ENCODE peak calls at places on chromosomes 2 and 18, in nine cellular contexts. I is GM23248, B is OCI-LY7, J is neural progenitor cell, P is SK-N-SH, L is HCT116, D is MM.1S, K is GM23338, U is PC-3. W is an unnamed sample.

GRCh38 chr2:193331701-193332100 is 1137.0 kb upstream of the TMEFF2 start:
- DNase-seq in I (no peak), B (no peak), J (no peak), P (no peak), L (no peak), D (no peak), K (no peak), U (no peak), W (no peak)

GRCh38 chr2:181305151-181306123 is 151.7 kb upstream of the ITGA4 start:
- DNase-seq in I (peak), B (peak), J (no peak), P (no peak), L (no peak), D (peak), K (peak), U (no peak), W (peak)

GRCh38 chr2:203804766-203805484 is 62.6 kb upstream of the CTLA4 start:
- DNase-seq in I (peak), B (no peak), J (no peak), P (no peak), L (no peak), D (no peak), K (no peak), U (no peak), W (no peak)

GRCh38 chr18:50287028-50287440 is 458 bp downstream of the CXXC1 start:
- DNase-seq in I (no peak), B (no peak), J (no peak), P (no peak), L (no peak), D (no peak), K (no peak), U (no peak), W (no peak)

GRCh38 chr18:57915848-57916596 is 112.9 kb upstream of the ATP8B1 start:
- DNase-seq in I (no peak), B (peak), J (peak), P (peak), L (no peak), D (no peak), K (no peak), U (no peak), W (no peak)

GRCh38 chr2:61340242-61340641 is 130.6 kb downstream of the USP34 start:
- DNase-seq in I (peak), B (no peak), J (no peak), P (no peak), L (no peak), D (no peak), K (no peak), U (peak), W (no peak)

GRCh38 chr2:383888-384287 is 96.0 kb upstream of the ALKAL2 start:
- DNase-seq in I (no peak), B (no peak), J (no peak), P (no peak), L (peak), D (no peak), K (peak), U (peak), W (peak)

GRCh38 chr2:180910831-180911665 is 69.4 kb upstream of the UBE2E3 start:
- DNase-seq in I (peak), B (no peak), J (peak), P (no peak), L (no peak), D (no peak), K (peak), U (no peak), W (no peak)

GRCh38 chr2:155099784-155100183 is 401.3 kb downstream of the KCNJ3 start:
- DNase-seq in I (no peak), B (no peak), J (no peak), P (no peak), L (peak), D (no peak), K (peak), U (peak), W (peak)

GRCh38 chr18:66048404-66048803 is 297.6 kb downstream of the CDH7 start:
- DNase-seq in I (no peak), B (no peak), J (no peak), P (no peak), L (no peak), D (no peak), K (no peak), U (peak), W (no peak)

GRCh38 chr2:160194351-160194750 is 5.7 kb downstream of the ITGB6 start:
- DNase-seq in I (peak), B (no peak), J (no peak), P (no peak), L (no peak), D (no peak), K (no peak), U (peak), W (no peak)

GRCh38 chr2:3099145-3099859 is 278.3 kb downstream of the EIPR1 start:
- DNase-seq in I (no peak), B (no peak), J (no peak), P (no peak), L (no peak), D (no peak), K (no peak), U (no peak), W (no peak)

GRCh38 chr18:3604626-3605408 is 154.8 kb downstream of the TGIF1 start:
- DNase-seq in I (peak), B (peak), J (peak), P (no peak), L (no peak), D (peak), K (peak), U (peak), W (peak)

GRCh38 chr2:23532311-23533013 is 147.5 kb downstream of the KLHL29 start:
- DNase-seq in I (no peak), B (no peak), J (no peak), P (no peak), L (no peak), D (no peak), K (no peak), U (no peak), W (peak)

GRCh38 chr18:29083545-29083944 is 906.6 kb upstream of the CDH2 start:
- DNase-seq in I (peak), B (no peak), J (peak), P (no peak), L (no peak), D (no peak), K (no peak), U (no peak), W (no peak)

GRCh38 chr18:8106603-8107002 is 502.6 kb upstream of the RAB12 start:
- DNase-seq in I (no peak), B (no peak), J (no peak), P (no peak), L (no peak), D (no peak), K (no peak), U (no peak), W (no peak)

GRCh38 chr2:28649481-28650260 is 102.0 kb upstream of the PPP1CB start:
- DNase-seq in I (peak), B (no peak), J (no peak), P (no peak), L (peak), D (no peak), K (no peak), U (peak), W (no peak)

GRCh38 chr2:160493227-160494028 is at the start of gene RBMS1:
- DNase-seq in I (peak), B (no peak), J (peak), P (peak), L (no peak), D (peak), K (peak), U (peak), W (peak)

GRCh38 chr2:200138386-200139184 is 167.9 kb upstream of the SPATS2L start:
- DNase-seq in I (no peak), B (no peak), J (no peak), P (no peak), L (no peak), D (no peak), K (no peak), U (no peak), W (no peak)

GRCh38 chr2:142875642-142876041 is 1.8 kb upstream of the KYNU start:
- DNase-seq in I (peak), B (no peak), J (no peak), P (no peak), L (no peak), D (no peak), K (no peak), U (peak), W (no peak)

GRCh38 chr2:131041402-131042160 is 51.7 kb downstream of the FAM168B start:
- DNase-seq in I (no peak), B (no peak), J (no peak), P (no peak), L (no peak), D (no peak), K (no peak), U (no peak), W (no peak)

GRCh38 chr2:131039101-131039440 is 54.2 kb downstream of the FAM168B start:
- DNase-seq in I (no peak), B (no peak), J (no peak), P (no peak), L (no peak), D (no peak), K (no peak), U (no peak), W (no peak)

GRCh38 chr2:131039535-131039907 is 53.7 kb downstream of the FAM168B start:
- DNase-seq in I (no peak), B (no peak), J (no peak), P (no peak), L (no peak), D (no peak), K (no peak), U (no peak), W (no peak)

GRCh38 chr2:131040661-131041401 is 52.4 kb downstream of the FAM168B start:
- DNase-seq in I (no peak), B (no peak), J (no peak), P (no peak), L (no peak), D (no peak), K (no peak), U (no peak), W (peak)

GRCh38 chr2:131039908-131040660 is 53.2 kb downstream of the FAM168B start:
- DNase-seq in I (no peak), B (no peak), J (no peak), P (no peak), L (no peak), D (no peak), K (no peak), U (no peak), W (no peak)
- TF ChIP-seq EZH2phosphoT487 in I (no peak), B (no peak), J (no peak), P (no peak), L (no peak), D (no peak), K (no peak), U (no peak), W (no peak)

DNA sequence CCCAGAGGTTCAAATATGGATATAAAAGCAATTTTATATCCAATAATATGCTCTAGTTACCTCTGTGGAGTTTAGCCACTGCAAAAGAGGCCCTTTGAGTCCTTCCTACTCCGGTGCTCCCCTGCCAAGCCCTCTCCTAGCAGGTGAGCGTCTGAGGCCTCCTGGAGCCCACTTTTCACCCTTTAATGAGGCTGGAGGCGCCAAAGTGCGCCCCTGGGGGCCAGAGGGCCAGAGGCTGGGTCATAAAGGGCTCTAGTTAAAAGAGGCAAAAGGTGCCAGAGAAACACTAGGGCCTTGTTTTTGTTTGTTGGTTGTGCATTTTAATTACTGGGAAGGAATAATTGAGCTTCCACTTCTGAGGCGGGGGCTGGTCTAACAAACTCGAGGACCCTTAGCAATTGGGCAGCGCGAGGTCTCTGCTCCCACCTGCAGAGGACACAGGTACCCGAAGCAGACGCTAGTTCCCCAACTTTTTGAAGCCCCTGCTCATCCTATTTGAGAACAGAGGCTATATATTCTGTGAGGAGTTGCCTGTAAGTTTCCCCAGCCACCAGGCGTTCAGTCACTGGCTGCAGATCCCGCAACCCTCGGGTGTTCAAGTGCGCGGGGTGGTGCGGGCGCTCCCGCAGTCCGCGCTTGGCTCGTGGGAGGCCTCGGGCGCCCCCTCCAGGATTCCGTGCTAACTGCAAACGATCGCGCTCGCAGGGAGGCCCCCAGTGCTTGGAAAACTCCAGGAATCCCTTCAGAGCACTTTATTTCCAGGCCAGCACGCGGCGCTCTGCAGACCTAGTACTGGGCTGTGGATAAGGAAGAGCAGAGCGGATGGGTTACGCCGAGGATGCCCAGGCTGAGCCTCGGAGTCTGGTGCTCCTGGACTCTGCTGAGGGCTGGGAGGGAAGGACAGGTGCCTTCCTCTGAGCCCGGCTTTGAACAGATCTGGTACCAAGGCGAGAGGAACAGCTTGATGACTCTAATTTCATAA is 14.1 kb downstream of the MSGN1 start:
- DNase-seq in I (peak), B (peak), J (peak), P (peak), L (peak), D (peak), K (peak), U (peak), W (peak)
- TF ChIP-seq EZH2phosphoT487 in I (no peak), B (no peak), J (no peak), P (no peak), L (no peak), D (no peak), K (no peak), U (no peak), W (no peak)

DNA sequence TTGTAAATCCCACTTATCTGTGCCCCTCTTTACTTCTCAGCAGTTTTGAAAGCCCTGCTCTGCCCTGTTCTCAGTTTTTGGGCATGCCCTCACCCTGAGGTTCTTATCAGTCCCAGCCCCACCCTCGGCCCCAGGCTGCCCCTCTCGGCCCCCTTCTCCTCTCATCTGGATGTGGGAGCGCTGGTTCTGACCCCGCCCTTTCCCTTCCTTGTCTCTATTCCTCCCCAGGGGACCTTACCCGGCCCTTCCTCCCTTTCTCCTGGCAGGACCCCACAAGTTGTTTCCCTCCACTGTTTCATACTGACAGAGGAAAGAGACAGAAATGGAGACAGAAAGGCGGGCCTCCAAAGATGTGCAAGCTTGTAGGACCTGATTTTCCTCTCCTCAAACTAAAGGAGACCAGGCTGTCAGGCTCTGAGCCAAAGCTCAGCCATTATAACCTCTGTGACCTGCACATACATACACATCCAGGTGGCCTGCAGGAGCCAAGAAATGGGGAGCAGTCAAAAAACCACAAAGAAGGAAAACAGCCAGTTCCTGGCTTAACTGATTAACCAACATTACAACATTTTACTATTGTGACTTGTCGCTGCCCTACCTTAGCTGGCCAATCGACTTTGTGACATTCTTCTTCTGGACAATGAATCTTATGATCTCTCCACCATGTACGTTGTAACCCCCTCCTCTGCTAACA is 171.1 kb upstream of the HS6ST1 start:
- DNase-seq in I (no peak), B (no peak), J (no peak), P (no peak), L (no peak), D (no peak), K (peak), U (no peak), W (no peak)
- TF ChIP-seq EZH2phosphoT487 in I (no peak), B (no peak), J (no peak), P (no peak), L (no peak), D (no peak), K (no peak), U (no peak), W (no peak)

DNA sequence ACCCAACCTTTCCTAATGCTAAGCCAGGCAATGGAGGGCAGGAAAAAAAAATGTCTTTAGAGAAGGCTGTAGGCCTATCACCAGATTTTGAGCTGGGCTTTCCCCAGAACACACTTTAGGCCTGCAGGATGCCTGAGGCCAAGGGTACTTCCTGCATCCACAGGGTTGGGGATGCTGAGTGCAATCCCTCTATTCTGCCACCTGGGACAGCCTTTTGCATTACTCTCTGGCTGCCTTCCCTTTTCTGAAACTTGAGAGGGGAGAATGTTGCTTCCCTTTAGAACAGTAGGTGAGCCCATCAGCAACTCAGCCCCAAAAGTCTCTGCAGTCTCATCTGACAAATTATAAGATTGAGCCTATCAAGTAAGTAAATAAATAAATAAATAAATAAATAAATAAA is 195.2 kb downstream of the SLC8A1 start:
- DNase-seq in I (peak), B (peak), J (peak), P (peak), L (no peak), D (no peak), K (peak), U (peak), W (no peak)
- TF ChIP-seq EZH2phosphoT487 in I (no peak), B (no peak), J (no peak), P (no peak), L (no peak), D (no peak), K (no peak), U (no peak), W (no peak)

DNA sequence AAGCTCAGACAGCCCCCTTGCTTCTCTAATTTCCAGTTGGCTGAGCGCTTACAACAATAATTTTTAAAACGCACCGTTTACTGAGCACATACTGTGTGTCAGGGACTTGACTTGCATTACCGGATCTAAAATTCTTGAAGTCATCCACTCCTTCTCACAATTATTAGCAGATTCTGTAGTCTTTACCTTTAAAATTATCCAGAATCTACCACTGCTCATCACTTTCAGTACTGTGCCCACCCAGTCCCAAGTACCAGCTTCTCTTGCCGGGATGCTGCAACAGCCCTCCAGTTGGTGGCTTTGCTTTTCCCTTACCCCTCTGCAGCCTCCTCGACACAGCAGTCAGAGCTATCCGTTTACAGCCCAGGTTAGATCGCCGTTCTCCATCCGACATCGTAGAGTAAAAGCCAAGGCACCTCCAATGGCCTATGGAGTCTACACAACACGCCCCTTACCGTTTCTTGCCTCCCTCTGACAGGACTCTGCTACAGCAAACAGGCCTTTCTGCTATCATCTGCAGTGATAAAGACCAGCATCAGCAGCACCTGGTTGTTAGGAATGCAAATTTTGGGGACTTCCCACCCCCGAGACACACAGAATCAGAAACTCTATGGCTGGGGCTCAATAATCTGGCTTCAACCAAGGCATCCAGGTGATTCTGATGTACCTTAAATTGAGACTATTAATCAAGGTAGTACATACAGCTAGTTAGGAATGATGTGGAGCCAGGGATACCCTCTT is 75.2 kb upstream of the TSPYL6 start:
- DNase-seq in I (no peak), B (peak), J (no peak), P (peak), L (no peak), D (peak), K (peak), U (no peak), W (no peak)
- TF ChIP-seq EZH2phosphoT487 in I (no peak), B (no peak), J (no peak), P (no peak), L (no peak), D (no peak), K (no peak), U (no peak), W (no peak)

GRCh38 chr2:231977430-231977829 is 15.9 kb downstream of the DIS3L2 start:
- DNase-seq in I (no peak), B (no peak), J (no peak), P (no peak), L (no peak), D (no peak), K (no peak), U (no peak), W (no peak)

GRCh38 chr2:231970461-231970860 is 8.9 kb downstream of the DIS3L2 start:
- DNase-seq in I (no peak), B (no peak), J (no peak), P (no peak), L (no peak), D (no peak), K (no peak), U (peak), W (no peak)

GRCh38 chr2:231975001-231975400 is 13.5 kb downstream of the DIS3L2 start:
- DNase-seq in I (no peak), B (no peak), J (no peak), P (no peak), L (no peak), D (no peak), K (no peak), U (no peak), W (no peak)
- TF ChIP-seq EZH2phosphoT487 in I (no peak), B (no peak), J (no peak), P (no peak), L (no peak), D (no peak), K (no peak), U (no peak), W (no peak)

GRCh38 chr2:229553091-229553490 is 161.3 kb downstream of the DNER start:
- DNase-seq in I (peak), B (no peak), J (no peak), P (no peak), L (no peak), D (no peak), K (no peak), U (peak), W (no peak)
- TF ChIP-seq EZH2phosphoT487 in I (no peak), B (no peak), J (no peak), P (no peak), L (no peak), D (no peak), K (no peak), U (no peak), W (no peak)

GRCh38 chr2:112491946-112492345 is 10.0 kb downstream of the TTL start:
- DNase-seq in I (no peak), B (no peak), J (no peak), P (no peak), L (no peak), D (no peak), K (no peak), U (peak), W (no peak)

GRCh38 chr2:112494839-112495238 is 12.9 kb downstream of the TTL start:
- DNase-seq in I (no peak), B (no peak), J (no peak), P (peak), L (no peak), D (no peak), K (no peak), U (no peak), W (no peak)

GRCh38 chr2:112488201-112488600 is 6.2 kb downstream of the TTL start:
- DNase-seq in I (no peak), B (no peak), J (no peak), P (no peak), L (no peak), D (no peak), K (no peak), U (no peak), W (no peak)

GRCh38 chr2:112493048-112493447 is 11.1 kb downstream of the TTL start:
- DNase-seq in I (peak), B (no peak), J (no peak), P (no peak), L (no peak), D (no peak), K (peak), U (peak), W (no peak)

GRCh38 chr2:112493858-112494648 is 12.1 kb downstream of the TTL start:
- DNase-seq in I (peak), B (no peak), J (no peak), P (no peak), L (no peak), D (no peak), K (no peak), U (peak), W (peak)
- TF ChIP-seq EZH2phosphoT487 in I (no peak), B (no peak), J (no peak), P (no peak), L (no peak), D (no peak), K (no peak), U (no peak), W (no peak)